ENCODE peak calls at places on chromosomes 12 and 14, in six cellular contexts. G is transverse colon, K is A549, A is prostate gland, O is right lobe of liver, F is stomach. E is an unnamed sample.

GRCh38 chr14:103908580-103908979 is 19.7 kb upstream of the TDRD9 start:
- DNase-seq in A (no peak), F (no peak), K (no peak), O (no peak), G (no peak), E (no peak)

GRCh38 chr12:58028294-58028693 is 86.9 kb downstream of the ATP23 start:
- DNase-seq in K (no peak), A (no peak), F (no peak), G (no peak), O (no peak), E (peak)

GRCh38 chr12:102095677-102096263 is 24.1 kb downstream of the NUP37 start:
- DNase-seq in F (no peak), O (no peak), K (peak), A (no peak), G (no peak), E (no peak)

GRCh38 chr14:79656496-79656895 is 554.8 kb downstream of the DIO2 start:
- DNase-seq in K (no peak), F (no peak), O (no peak), A (no peak), G (no peak), E (no peak)

GRCh38 chr14:61753631-61754030 is 8.6 kb upstream of the SNAPC1 start:
- DNase-seq in G (no peak), F (no peak), A (no peak), O (no peak), K (no peak), E (no peak)

GRCh38 chr12:91579516-91580263 is 397.1 kb upstream of the DCN start:
- DNase-seq in K (no peak), G (no peak), O (no peak), F (no peak), A (no peak), E (no peak)

GRCh38 chr12:120230326-120230973 is 29.5 kb upstream of the RPLP0 start:
- DNase-seq in K (peak), O (no peak), A (peak), G (peak), F (peak), E (peak)

GRCh38 chr14:68384335-68384734 is 408.5 kb downstream of the ZFP36L1 start:
- DNase-seq in A (no peak), F (no peak), K (no peak), O (no peak), G (peak), E (peak)

GRCh38 chr14:74029136-74029535 is 10.0 kb downstream of the BBOF1 start:
- DNase-seq in G (no peak), O (no peak), A (no peak), F (no peak), K (no peak), E (no peak)

GRCh38 chr12:79566452-79566851 is 124.3 kb downstream of the PAWR start:
- DNase-seq in G (no peak), K (no peak), A (peak), F (no peak), O (no peak), E (no peak)

GRCh38 chr12:106602071-106602470 is 19.3 kb downstream of the RFX4 start:
- DNase-seq in F (no peak), O (no peak), K (no peak), A (no peak), G (no peak), E (no peak)

GRCh38 chr14:76277586-76278130 is 98.3 kb upstream of the ESRRB start:
- DNase-seq in F (no peak), A (no peak), K (no peak), G (no peak), O (no peak), E (no peak)

GRCh38 chr14:50757702-50758101 is 73.3 kb downstream of the NIN start:
- DNase-seq in G (no peak), K (no peak), F (no peak), O (no peak), A (no peak), E (no peak)

GRCh38 chr12:49288412-49288853 is 6.5 kb upstream of the PRPH start:
- DNase-seq in G (peak), K (peak), O (no peak), A (peak), F (peak), E (peak)

GRCh38 chr14:78737116-78737515 is 566.9 kb downstream of the NRXN3 start:
- DNase-seq in K (no peak), G (no peak), O (no peak), A (no peak), F (no peak), E (no peak)

GRCh38 chr14:92747701-92748258 is 647 bp downstream of the LGMN start:
- DNase-seq in A (peak), F (no peak), G (peak), K (no peak), O (no peak), E (no peak)

GRCh38 chr14:103443106-103443505 is 57.9 kb downstream of the MARK3 start:
- DNase-seq in G (no peak), A (no peak), F (no peak), O (no peak), K (no peak), E (no peak)

GRCh38 chr14:22314183-22314820 is 274.7 kb downstream of the DAD1 start:
- DNase-seq in K (peak), G (no peak), F (no peak), A (peak), O (no peak), E (no peak)

GRCh38 chr12:2959508-2960431 is 573 bp downstream of the TEAD4 start:
- DNase-seq in G (peak), O (no peak), F (peak), A (peak), K (peak), E (peak)

GRCh38 chr14:90757452-90757851 is 58.8 kb downstream of the TTC7B start:
- DNase-seq in F (peak), G (no peak), A (peak), O (peak), K (no peak), E (no peak)
- H3K27ac ChIP-seq in F (no peak), G (peak), A (peak), O (no peak), K (no peak), E (no peak)

GRCh38 chr12:111451649-111452129 is 46.0 kb downstream of the SH2B3 start:
- DNase-seq in F (peak), G (no peak), A (no peak), K (peak), O (peak), E (no peak)

GRCh38 chr12:111451232-111451631 is 45.5 kb downstream of the SH2B3 start:
- DNase-seq in A (no peak), K (no peak), F (no peak), O (no peak), G (no peak), E (no peak)

GRCh38 chr12:111454716-111455447 is 49.2 kb downstream of the SH2B3 start:
- DNase-seq in K (no peak), F (no peak), A (no peak), O (peak), G (no peak), E (no peak)

GRCh38 chr12:111454311-111454710 is 48.6 kb downstream of the SH2B3 start:
- DNase-seq in A (no peak), G (no peak), F (no peak), K (no peak), O (peak), E (peak)

DNA sequence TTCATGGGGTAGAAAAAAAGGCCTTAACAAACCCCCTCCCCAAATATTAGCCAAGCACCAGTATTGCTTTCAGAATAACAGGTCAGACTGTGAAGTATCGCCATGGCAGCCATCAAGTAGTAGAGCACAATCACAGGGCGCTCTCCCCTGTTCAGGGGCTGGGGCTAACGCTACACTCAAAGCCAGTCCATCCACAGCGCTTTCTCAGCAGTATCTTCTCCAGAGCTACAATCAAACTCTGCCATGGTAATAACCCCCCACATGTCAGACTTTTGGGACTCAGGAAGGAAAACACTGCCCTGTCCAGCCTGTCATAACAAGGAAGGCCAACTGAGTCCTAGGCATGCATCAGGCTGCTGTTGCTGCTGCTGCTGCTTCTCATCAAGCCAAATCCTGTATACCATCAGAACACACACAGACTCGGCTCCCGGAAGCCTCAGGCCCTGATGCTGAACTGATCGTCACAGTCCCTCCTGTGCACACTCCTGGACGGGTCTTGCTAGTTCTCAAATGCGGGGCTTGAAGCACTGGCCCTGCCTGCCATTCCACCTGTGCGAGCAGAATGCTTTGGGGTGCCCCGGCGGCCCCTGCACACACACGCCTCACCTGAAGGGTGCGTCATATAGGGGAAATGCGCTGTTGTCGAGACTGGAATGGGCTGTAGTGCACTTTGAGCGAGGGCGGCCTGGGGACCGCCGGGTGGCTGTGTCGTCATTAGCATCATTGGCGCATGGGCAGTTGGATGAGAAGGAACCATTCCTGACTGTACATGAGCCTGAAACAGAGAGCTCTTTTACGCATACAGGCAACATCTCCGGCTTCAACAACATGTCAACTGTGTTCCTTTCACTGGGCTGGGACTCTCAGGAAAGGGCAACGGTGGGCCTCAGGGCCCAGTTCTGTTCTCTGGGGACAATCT is 47.6 kb downstream of the SH2B3 start:
- DNase-seq in A (no peak), G (no peak), O (peak), F (peak), K (no peak), E (no peak)
- TF ChIP-seq POLR2A in A (no peak), G (no peak), O (no peak), F (no peak), K (no peak), E (no peak)

GRCh38 chr12:47004634-47005033 is 74.8 kb upstream of the PCED1B start:
- DNase-seq in G (no peak), K (no peak), A (no peak), F (no peak), O (peak), E (no peak)
- H3K27ac ChIP-seq in G (no peak), K (no peak), A (no peak), F (no peak), O (peak), E (no peak)

GRCh38 chr14:20458031-20458789 is 3.0 kb downstream of the PIP4P1 start:
- DNase-seq in G (no peak), K (no peak), O (no peak), A (no peak), F (no peak), E (no peak)

GRCh38 chr14:20456971-20457370 is 1.9 kb downstream of the APEX1 start:
- DNase-seq in O (no peak), G (no peak), K (no peak), F (no peak), A (no peak), E (no peak)

GRCh38 chr14:20455355-20456300 is 602 bp downstream of the APEX1 start:
- DNase-seq in A (no peak), G (no peak), F (peak), K (no peak), O (no peak), E (no peak)

GRCh38 chr14:20454359-20454644 is 310 bp downstream of the OSGEP start:
- DNase-seq in K (peak), A (peak), F (peak), G (peak), O (no peak), E (peak)

DNA sequence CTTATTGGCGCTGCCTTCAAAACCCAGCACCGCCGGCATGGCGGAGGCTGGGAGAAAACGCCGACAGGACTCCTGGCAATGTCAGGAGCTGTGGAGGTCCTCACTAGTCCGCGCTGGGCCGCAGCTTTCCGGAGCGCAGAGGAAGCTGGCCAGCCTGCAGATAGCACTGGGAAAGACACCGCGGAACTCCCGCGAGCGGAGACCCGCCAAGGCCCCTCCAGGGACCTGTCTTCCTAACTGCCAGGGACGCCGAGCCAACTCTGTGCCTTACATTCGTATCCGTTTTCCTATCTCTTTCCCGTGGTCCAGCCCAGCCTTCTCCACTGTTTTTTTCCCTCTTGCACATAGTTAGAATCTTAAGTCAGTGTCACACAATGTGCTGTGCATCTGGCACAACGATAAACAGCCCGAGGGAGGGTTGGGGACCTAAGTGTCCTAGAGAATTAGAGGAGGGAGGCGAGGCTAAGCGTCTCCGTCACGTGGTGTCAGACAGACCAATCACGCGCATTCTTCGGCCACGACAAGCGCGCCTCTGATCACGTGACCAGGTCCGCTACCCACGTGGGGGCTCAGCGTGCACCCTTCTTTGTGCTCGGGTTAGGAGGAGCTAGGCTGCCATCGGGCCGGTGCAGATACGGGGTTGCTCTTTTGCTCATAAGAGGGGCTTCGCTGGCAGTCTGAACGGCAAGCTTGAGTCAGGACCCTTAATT is at the start of the genes APEX1 and OSGEP:
- DNase-seq in F (peak), G (peak), A (peak), K (peak), O (peak), E (peak)
- TF ChIP-seq POLR2A in F (no peak), G (peak), A (peak), K (peak), O (peak), E (peak)

DNA sequence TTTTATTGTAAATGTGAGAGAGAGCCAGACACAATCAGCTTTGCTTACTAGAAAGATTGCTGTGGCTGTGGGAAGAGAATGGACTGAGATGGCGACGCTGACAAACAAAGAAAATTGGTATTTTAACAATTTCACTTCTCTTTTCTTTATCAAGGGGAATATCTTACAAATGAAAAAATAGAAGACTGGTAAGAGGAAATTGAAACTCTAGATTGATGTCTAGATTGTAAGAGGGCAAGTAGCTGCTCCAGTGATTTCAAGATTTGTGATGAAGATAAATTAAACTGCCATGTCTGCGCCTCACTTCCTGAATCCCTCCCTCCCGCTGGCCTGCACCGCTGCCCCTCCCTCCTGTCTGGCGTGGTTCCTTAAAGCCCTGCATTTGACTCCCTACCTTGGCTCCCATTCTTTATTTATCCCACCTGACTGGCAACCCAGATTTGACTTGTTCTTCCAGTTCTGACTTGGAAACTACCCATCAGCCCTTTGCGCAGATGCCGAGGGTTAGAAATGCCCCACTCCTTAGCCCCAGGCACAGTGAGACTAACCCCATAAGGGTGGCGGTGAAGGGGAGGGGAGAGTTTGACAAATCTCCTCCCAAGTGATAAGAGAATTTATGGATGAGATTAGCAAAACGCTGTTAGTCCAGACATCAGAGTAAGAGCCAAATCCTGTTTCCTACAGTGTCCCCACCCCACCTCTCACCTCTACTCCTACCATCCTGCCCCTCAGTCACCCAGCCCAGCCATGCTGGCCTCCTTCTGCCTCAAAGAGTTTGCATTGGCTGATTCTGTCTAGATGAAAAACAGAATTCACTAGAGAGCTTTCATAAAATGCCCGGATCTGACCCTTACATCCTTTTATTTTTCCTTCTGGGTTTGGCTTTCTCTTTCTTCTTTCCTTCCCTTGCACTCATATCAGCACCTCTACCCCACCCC is 125.3 kb upstream of the ATF7IP start:
- DNase-seq in O (no peak), G (peak), F (no peak), K (no peak), A (peak), E (no peak)
- H3K27ac ChIP-seq in O (peak), G (peak), F (peak), K (no peak), A (peak), E (no peak)

E was measured in thyroid gland.